ENCODE peak calls at places on chromosome 5, in five cellular contexts. D is body of pancreas, T is GM12878, C is heart left ventricle, O is A549. A is an unnamed sample.

GRCh38 chr5:149580808-149581191 is 498 bp upstream of the ARHGEF37 start:
- DNase-seq in D (no peak), T (no peak), C (no peak), O (no peak), A (no peak)

GRCh38 chr5:108093186-108093585 is 288.7 kb downstream of the FBXL17 start:
- DNase-seq in D (no peak), T (no peak), C (no peak), O (peak; percentile 18), A (peak; percentile 19)

GRCh38 chr5:32461441-32462120 is 17.0 kb upstream of the ZFR start:
- DNase-seq in D (no peak), T (no peak), C (no peak), O (no peak), A (no peak)

GRCh38 chr5:167295686-167296015 is 995.8 kb upstream of the WWC1 start:
- DNase-seq in D (no peak), T (no peak), C (no peak), O (no peak), A (no peak)

GRCh38 chr5:141711687-141712086 is 29.7 kb upstream of the ARAP3 start:
- DNase-seq in D (no peak), T (no peak), C (no peak), O (no peak), A (no peak)

GRCh38 chr5:153938131-153938842 is 100.4 kb downstream of the FAM114A2 start:
- DNase-seq in D (no peak), T (no peak), C (no peak), O (no peak), A (no peak)

GRCh38 chr5:151612689-151613427 is 21.7 kb upstream of the FAT2 start:
- DNase-seq in D (no peak), T (peak; percentile 45), C (no peak), O (peak; percentile 52), A (no peak)

GRCh38 chr5:102713682-102714231 is 41.3 kb upstream of the PAM start:
- DNase-seq in D (no peak), T (peak; percentile 2), C (no peak), O (no peak), A (no peak)

GRCh38 chr5:138035605-138036537 is 3.0 kb upstream of the FAM13B start:
- DNase-seq in D (peak; percentile 81), T (peak; percentile 63), C (no peak), O (peak; percentile 69), A (peak; percentile 90)

GRCh38 chr5:55308254-55308836 is 556 bp downstream of the MTREX start:
- DNase-seq in D (peak; percentile 12), T (no peak), C (no peak), O (peak; percentile 46), A (peak; percentile 44)

GRCh38 chr5:132238169-132238744 is 10.6 kb upstream of the P4HA2 start:
- DNase-seq in D (peak; percentile 82), T (peak; percentile 32), C (peak; percentile 73), O (peak; percentile 71), A (peak; percentile 67)

GRCh38 chr5:31663519-31663918 is 24.6 kb downstream of the PDZD2 start:
- DNase-seq in D (no peak), T (no peak), C (no peak), O (no peak), A (no peak)

GRCh38 chr5:138661991-138662434 is 86.8 kb upstream of the HSPA9 start:
- DNase-seq in D (no peak), T (no peak), C (no peak), O (no peak), A (no peak)

GRCh38 chr5:1448511-1449011 is 3.3 kb upstream of the SLC6A3 start:
- DNase-seq in D (no peak), T (no peak), C (no peak), O (no peak), A (no peak)

GRCh38 chr5:75909223-75909622 is 174.0 kb upstream of the SV2C start:
- DNase-seq in D (no peak), T (no peak), C (no peak), O (no peak), A (no peak)

GRCh38 chr5:65774346-65774745 is 52.3 kb downstream of the NLN start:
- DNase-seq in D (no peak), T (no peak), C (no peak), O (no peak), A (no peak)

GRCh38 chr5:145324767-145325479 is 510.2 kb downstream of the PRELID2 start:
- DNase-seq in D (no peak), T (no peak), C (no peak), O (no peak), A (no peak)

GRCh38 chr5:84374568-84374967 is 10.1 kb downstream of the EDIL3 start:
- DNase-seq in D (no peak), T (no peak), C (no peak), O (no peak), A (no peak)

GRCh38 chr5:102241809-102242421 is 54.2 kb downstream of the SLCO4C1 start:
- DNase-seq in D (no peak), T (no peak), C (no peak), O (no peak), A (no peak)

GRCh38 chr5:16579142-16579541 is 37.7 kb downstream of the RETREG1 start:
- DNase-seq in D (no peak), T (no peak), C (no peak), O (no peak), A (no peak)

GRCh38 chr5:96348536-96348935 is 84.5 kb downstream of the PCSK1 start:
- DNase-seq in D (no peak), T (no peak), C (no peak), O (no peak), A (no peak)

GRCh38 chr5:150836064-150836463 is 10.3 kb upstream of the IRGM start:
- DNase-seq in D (peak; percentile 30), T (no peak), C (no peak), O (no peak), A (no peak)

GRCh38 chr5:91168859-91169258 is 214.3 kb downstream of the ARRDC3 start:
- DNase-seq in D (no peak), T (no peak), C (no peak), O (no peak), A (no peak)

GRCh38 chr5:4511996-4512656 is 628.0 kb upstream of the ADAMTS16 start:
- DNase-seq in D (peak; percentile 46), T (no peak), C (peak; percentile 68), O (peak; percentile 12), A (peak; percentile 47)

GRCh38 chr5:96048763-96049162 is 87.1 kb upstream of the ELL2 start:
- DNase-seq in D (peak; percentile 49), T (no peak), C (no peak), O (no peak), A (peak; percentile 12)

GRCh38 chr5:175520321-175520720 is 42.0 kb downstream of the SFXN1 start:
- DNase-seq in D (no peak), T (no peak), C (no peak), O (no peak), A (no peak)

GRCh38 chr5:371811-372555 is 50.5 kb downstream of the AHRR start:
- DNase-seq in D (peak; percentile 1), T (no peak), C (peak; percentile 45), O (no peak), A (peak; percentile 95)

GRCh38 chr5:374631-375335 is 53.3 kb downstream of the AHRR start:
- DNase-seq in D (peak; percentile 0), T (no peak), C (peak; percentile 43), O (no peak), A (peak; percentile 44)

GRCh38 chr5:372556-372910 is 51.0 kb downstream of the AHRR start:
- DNase-seq in D (no peak), T (no peak), C (no peak), O (no peak), A (peak; percentile 81)

GRCh38 chr5:373710-374602 is 52.4 kb downstream of the AHRR start:
- DNase-seq in D (peak; percentile 14), T (no peak), C (peak; percentile 65), O (peak; percentile 34), A (peak; percentile 94)

DNA sequence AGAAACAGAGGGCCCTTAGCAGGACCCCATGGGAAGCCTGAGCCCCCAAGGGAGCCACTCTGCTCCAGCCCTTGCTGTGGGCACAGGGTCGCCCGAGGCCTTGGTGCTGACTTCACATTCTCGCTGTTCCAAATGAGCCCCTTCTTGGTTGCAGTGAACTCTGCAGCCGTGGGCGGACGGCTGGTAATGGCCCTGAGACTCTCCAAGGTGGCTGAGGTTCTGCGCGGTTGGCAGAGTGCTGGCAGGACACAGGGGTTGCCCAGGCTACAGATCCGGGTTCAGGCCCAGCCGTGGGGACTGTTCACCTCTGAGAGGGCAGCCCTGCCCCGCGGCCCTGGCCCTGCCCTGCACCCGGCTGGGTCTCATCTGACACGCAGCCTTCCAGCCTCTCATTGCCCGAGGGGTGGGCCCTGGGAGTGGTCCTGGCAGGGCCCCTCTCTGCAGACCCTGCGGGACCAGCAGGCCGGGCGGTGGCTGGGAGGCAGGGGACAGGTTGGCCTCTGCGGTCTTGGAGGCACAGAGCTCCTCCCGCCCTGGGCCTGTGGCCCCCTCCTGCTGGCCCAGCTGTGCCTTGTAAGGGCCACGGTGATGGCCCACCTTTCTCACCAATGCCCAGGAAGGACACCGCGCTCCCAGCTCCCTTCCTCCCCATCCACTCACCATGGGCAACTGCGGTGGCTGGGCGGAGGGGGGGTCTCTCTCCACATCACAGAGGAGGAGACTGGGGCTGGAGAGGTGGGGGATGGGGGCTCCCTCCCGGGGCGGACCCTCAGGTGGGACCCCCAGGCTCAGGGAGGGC is 51.6 kb downstream of the AHRR start:
- DNase-seq in D (no peak), T (no peak), C (peak; percentile 58), O (no peak), A (peak; percentile 93)
- TF ChIP-seq POLR2A in D (no peak), T (peak; percentile 2), C (no peak), O (no peak), A (no peak)

DNA sequence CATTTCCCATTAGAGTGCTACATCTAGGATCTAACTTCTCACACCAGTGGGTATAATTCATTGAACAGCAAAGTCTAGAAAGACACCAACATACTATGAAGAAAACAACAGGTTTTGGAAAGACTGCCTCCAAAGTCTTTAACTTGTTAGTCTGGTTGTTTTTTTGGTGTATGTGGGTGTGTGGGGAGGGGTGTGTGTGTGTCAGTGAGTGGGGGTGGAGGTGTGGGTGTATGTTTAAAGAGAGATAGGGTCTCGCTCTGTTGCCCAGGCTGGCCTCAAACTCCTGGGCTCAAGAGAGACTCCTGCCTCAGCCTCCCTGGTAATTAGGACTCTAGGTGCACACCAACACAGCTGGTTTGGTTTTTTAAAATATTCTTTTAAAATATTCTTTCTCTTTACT is 59.7 kb downstream of the AP3B1 start:
- DNase-seq in D (no peak), T (no peak), C (no peak), O (no peak), A (no peak)
- TF ChIP-seq POLR2A in D (no peak), T (no peak), C (no peak), O (no peak), A (no peak)

GRCh38 chr5:136032564-136032963 is 3.8 kb downstream of the TGFBI start:
- DNase-seq in D (no peak), T (no peak), C (no peak), O (no peak), A (peak; percentile 56)
- TF ChIP-seq POLR2A in D (no peak), T (no peak), C (no peak), O (no peak), A (no peak)

GRCh38 chr5:112709416-112709815 is 28.3 kb upstream of the APC start:
- DNase-seq in D (no peak), T (no peak), C (no peak), O (no peak), A (no peak)

GRCh38 chr5:112706446-112707016 is 31.2 kb upstream of the APC start:
- DNase-seq in D (no peak), T (no peak), C (no peak), O (no peak), A (no peak)

GRCh38 chr5:112703866-112704820 is 33.5 kb upstream of the APC start:
- DNase-seq in D (peak; percentile 19), T (no peak), C (no peak), O (no peak), A (no peak)

GRCh38 chr5:112710896-112711295 is 26.8 kb upstream of the APC start:
- DNase-seq in D (no peak), T (no peak), C (no peak), O (no peak), A (no peak)

GRCh38 chr5:112707187-112708179 is 30.2 kb upstream of the APC start:
- DNase-seq in D (peak; percentile 99), T (peak; percentile 97), C (peak; percentile 99), O (peak; percentile 99), A (peak; percentile 96)
- TF ChIP-seq POLR2A in D (peak; percentile 93), T (peak; percentile 94), C (peak; percentile 82), O (peak; percentile 88), A (peak; percentile 83)